ENCODE peak calls at places on chromosomes 4 and X, in five cellular contexts. D is SK-N-SH, V is ovary, Z is suprapubic skin, E is sigmoid colon. W is an unnamed sample.
A peak's percentile ranks its signal among the peaks of the same experiment; 100 is the strongest.

GRCh38 chrX:22314211-22314610 is 41.5 kb downstream of the CBLL2 start:
- DNase-seq in D (no peak), V (no peak), Z (no peak), E (no peak), W (no peak)

GRCh38 chr4:123821861-123822260 is 425.3 kb downstream of the SPRY1 start:
- DNase-seq in D (no peak), V (no peak), Z (no peak), E (no peak), W (no peak)

GRCh38 chr4:26163425-26164362 is 157.1 kb upstream of the RBPJ start:
- DNase-seq in D (no peak), V (no peak), Z (no peak), E (no peak), W (no peak)

GRCh38 chr4:148514041-148514440 is 71.8 kb upstream of the NR3C2 start:
- DNase-seq in D (no peak), V (no peak), Z (no peak), E (no peak), W (no peak)

GRCh38 chr4:75142850-75143249 is 209.9 kb downstream of the PARM1 start:
- DNase-seq in D (no peak), V (no peak), Z (no peak), E (no peak), W (no peak)

GRCh38 chr4:65893957-65894755 is 223.9 kb upstream of the EPHA5 start:
- DNase-seq in D (no peak), V (no peak), Z (no peak), E (no peak), W (no peak)

GRCh38 chr4:7160951-7161440 is 31.3 kb upstream of the SORCS2 start:
- DNase-seq in D (peak; percentile 8), V (no peak), Z (peak; percentile 39), E (peak; percentile 39), W (no peak)

GRCh38 chr4:77454858-77455257 is 150.8 kb upstream of the CXCL13 start:
- DNase-seq in D (no peak), V (no peak), Z (no peak), E (no peak), W (no peak)

GRCh38 chr4:118811832-118812231 is 24.1 kb downstream of the SEC24D start:
- DNase-seq in D (no peak), V (no peak), Z (no peak), E (no peak), W (no peak)

GRCh38 chr4:100555791-100556190 is 38.0 kb upstream of the EMCN start:
- DNase-seq in D (no peak), V (no peak), Z (no peak), E (no peak), W (no peak)

GRCh38 chr4:73944061-73944875 is 37.6 kb downstream of the PF4 start:
- DNase-seq in D (peak; percentile 11), V (peak; percentile 77), Z (no peak), E (no peak), W (peak; percentile 35)

GRCh38 chr4:102139132-102139573 is 206.1 kb downstream of the SLC39A8 start:
- DNase-seq in D (no peak), V (no peak), Z (no peak), E (no peak), W (no peak)

GRCh38 chr4:65071532-65071931 is 598.8 kb downstream of the EPHA5 start:
- DNase-seq in D (no peak), V (no peak), Z (no peak), E (no peak), W (no peak)

GRCh38 chr4:79147251-79147650 is 178.6 kb downstream of the NAA11 start:
- DNase-seq in D (no peak), V (no peak), Z (no peak), E (no peak), W (no peak)

GRCh38 chrX:133045986-133046385 is 50.9 kb downstream of the USP26 start:
- DNase-seq in D (no peak), V (no peak), Z (no peak), E (no peak), W (no peak)

GRCh38 chr4:53959373-53959772 is 105.0 kb downstream of the CHIC2 start:
- DNase-seq in D (no peak), V (no peak), Z (no peak), E (no peak), W (no peak)

GRCh38 chr4:17619416-17620105 is 5.1 kb downstream of the MED28 start:
- DNase-seq in D (no peak), V (no peak), Z (no peak), E (no peak), W (no peak)

GRCh38 chr4:59583845-59584568 is 1616.1 kb upstream of the ADGRL3 start:
- DNase-seq in D (no peak), V (no peak), Z (no peak), E (no peak), W (no peak)

GRCh38 chr4:8374851-8375649 is 65.5 kb downstream of the ACOX3 start:
- DNase-seq in D (no peak), V (peak; percentile 35), Z (no peak), E (no peak), W (no peak)

GRCh38 chr4:125013891-125014290 is 300.9 kb upstream of the FAT4 start:
- DNase-seq in D (no peak), V (no peak), Z (no peak), E (no peak), W (no peak)

GRCh38 chr4:139922625-139923024 is 231.4 kb downstream of the MAML3 start:
- DNase-seq in D (no peak), V (no peak), Z (no peak), E (no peak), W (no peak)

GRCh38 chr4:122766950-122767349 is 34.4 kb downstream of the BBS12 start:
- DNase-seq in D (no peak), V (no peak), Z (no peak), E (no peak), W (no peak)

GRCh38 chr4:122764808-122765189 is 32.3 kb downstream of the BBS12 start:
- DNase-seq in D (no peak), V (no peak), Z (no peak), E (no peak), W (no peak)

GRCh38 chr4:122764071-122764807 is 31.7 kb downstream of the BBS12 start:
- DNase-seq in D (no peak), V (no peak), Z (no peak), E (no peak), W (no peak)

GRCh38 chr4:122766353-122766705 is 33.8 kb downstream of the BBS12 start:
- DNase-seq in D (no peak), V (no peak), Z (no peak), E (no peak), W (no peak)

DNA sequence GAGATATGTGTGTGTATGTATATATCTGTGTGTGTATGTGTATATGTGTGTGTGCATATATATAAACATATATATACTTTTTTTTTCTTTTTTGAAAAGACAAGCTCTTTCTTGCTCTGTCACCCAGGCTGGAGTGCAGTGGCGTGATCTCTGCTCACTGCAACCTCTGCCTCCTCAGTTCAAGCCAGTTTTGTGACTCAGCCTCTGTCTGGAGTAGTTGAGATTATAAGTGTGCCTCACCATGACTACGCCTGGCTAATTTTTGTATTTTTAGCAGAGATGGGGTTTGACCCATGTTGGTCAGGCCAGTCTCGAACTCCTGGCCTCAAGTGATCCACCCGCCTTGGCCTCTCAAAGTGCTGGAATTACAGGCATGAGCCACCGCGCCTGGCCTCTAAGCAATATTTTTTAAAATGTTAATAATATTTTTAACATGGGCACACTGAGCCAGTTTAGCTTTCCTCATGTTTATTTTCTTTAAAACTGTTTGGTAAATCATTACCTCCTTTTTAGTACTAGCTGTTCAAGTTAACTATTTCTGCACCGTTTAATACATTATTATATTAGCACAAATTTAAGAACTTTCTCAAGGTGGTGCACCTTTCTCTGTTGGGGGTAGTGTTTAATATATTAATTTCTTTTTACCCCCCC is 33.3 kb downstream of the BBS12 start:
- DNase-seq in D (no peak), V (no peak), Z (no peak), E (no peak), W (no peak)
- TF ChIP-seq EP300 in D (no peak), V (no peak), Z (no peak), E (no peak), W (no peak)

GRCh38 chr4:159420162-159421057 is 317.5 kb downstream of the RAPGEF2 start:
- DNase-seq in D (no peak), V (no peak), Z (no peak), E (no peak), W (no peak)
- TF ChIP-seq EP300 in D (no peak), V (no peak), Z (no peak), E (no peak), W (no peak)

GRCh38 chrX:39897741-39898097 is 200.0 kb downstream of the BCOR start:
- DNase-seq in D (no peak), V (no peak), Z (no peak), E (no peak), W (no peak)

GRCh38 chrX:39898147-39898546 is 199.6 kb downstream of the BCOR start:
- DNase-seq in D (no peak), V (no peak), Z (peak; percentile 41), E (no peak), W (no peak)

GRCh38 chrX:39900788-39901170 is 197.0 kb downstream of the BCOR start:
- DNase-seq in D (peak; percentile 71), V (peak; percentile 36), Z (no peak), E (no peak), W (no peak)

GRCh38 chrX:39899059-39899458 is 198.7 kb downstream of the BCOR start:
- DNase-seq in D (no peak), V (peak; percentile 22), Z (peak; percentile 19), E (no peak), W (no peak)

GRCh38 chrX:39899876-39900787 is 197.6 kb downstream of the BCOR start:
- DNase-seq in D (peak; percentile 62), V (peak; percentile 21), Z (peak; percentile 5), E (no peak), W (no peak)
- TF ChIP-seq EP300 in D (no peak), V (no peak), Z (no peak), E (no peak), W (no peak)

DNA sequence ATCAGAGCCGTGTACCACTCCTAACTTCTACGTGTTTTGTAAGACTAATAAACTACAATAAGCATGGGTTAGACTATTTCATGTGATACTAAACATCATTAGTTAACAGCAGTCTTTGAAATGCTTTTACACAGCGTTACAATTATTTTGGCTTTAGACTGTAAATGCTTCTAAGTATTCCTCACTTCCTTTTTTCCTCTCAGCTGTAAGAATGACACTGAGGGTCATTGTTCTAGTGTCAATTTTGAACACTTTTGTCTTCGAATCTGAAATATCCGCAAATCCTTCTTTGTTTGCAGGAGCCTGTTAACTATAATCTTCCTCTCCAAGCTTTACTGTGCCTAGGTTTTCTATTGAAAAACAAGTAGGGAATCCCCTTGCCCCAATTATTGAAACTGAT is 1.5 kb downstream of the ABCE1 start:
- DNase-seq in D (no peak), V (no peak), Z (no peak), E (no peak), W (no peak)
- TF ChIP-seq EP300 in D (no peak), V (no peak), Z (no peak), E (no peak), W (no peak)

W was measured in stomach.